ENCODE peak calls at places on chromosomes 7 and 10, in ten cellular contexts. N is uterus, T is sigmoid colon, G is A549, F is breast epithelium, P is ovary, L is right lobe of liver, X is vagina, Y is HCT116, D is gastrocnemius medialis. Z is an unnamed sample.

GRCh38 chr10:33743429-33743857 is 409.0 kb upstream of the NRP1 start:
- DNase-seq in L (no peak), D (no peak), P (no peak), Y (no peak), F (no peak), N (no peak), X (no peak), G (no peak), T (no peak), Z (no peak)

GRCh38 chr10:15361131-15361530 is 10.0 kb downstream of the FAM171A1 start:
- DNase-seq in X (no peak), L (no peak), F (no peak), Y (no peak), N (no peak), G (no peak), P (no peak), T (no peak), D (no peak), Z (no peak)

GRCh38 chr10:96794786-96795733 is 37.0 kb upstream of the LCOR start:
- DNase-seq in T (no peak), X (no peak), D (no peak), L (no peak), N (no peak), P (no peak), F (no peak), Y (no peak), G (no peak), Z (no peak)

GRCh38 chr10:133372507-133372906 is 647 bp downstream of the ECHS1 start:
- DNase-seq in T (no peak), F (no peak), N (peak; percentile 31), G (no peak), L (peak; percentile 78), Y (no peak), P (peak; percentile 36), D (no peak), X (no peak), Z (no peak)

GRCh38 chr10:102401735-102402511 is 6.4 kb downstream of the NFKB2 start:
- DNase-seq in N (no peak), D (no peak), X (no peak), P (no peak), G (peak; percentile 77), T (peak; percentile 89), F (no peak), L (no peak), Y (no peak), Z (no peak)

GRCh38 chr7:102253973-102254370 is 32.7 kb upstream of the SH2B2 start:
- DNase-seq in D (no peak), X (no peak), L (no peak), N (no peak), T (no peak), F (no peak), G (no peak), P (no peak), Y (no peak), Z (no peak)

GRCh38 chr7:140479062-140479738 is at the start of gene MKRN1:
- DNase-seq in X (peak; percentile 91), F (peak; percentile 95), D (peak; percentile 92), Y (peak; percentile 92), L (peak; percentile 98), G (peak; percentile 91), N (peak; percentile 85), T (peak; percentile 96), P (peak; percentile 84), Z (peak; percentile 95)

GRCh38 chr10:127012071-127012768 is 107.0 kb downstream of the DOCK1 start:
- DNase-seq in P (no peak), T (no peak), X (peak; percentile 77), D (no peak), F (no peak), Y (no peak), N (no peak), L (no peak), G (no peak), Z (no peak)

GRCh38 chr10:44557596-44558191 is 172.8 kb upstream of the CXCL12 start:
- DNase-seq in Y (no peak), N (no peak), T (no peak), X (no peak), P (no peak), D (no peak), L (no peak), F (peak; percentile 24), G (no peak), Z (no peak)

GRCh38 chr7:47345754-47346377 is 236.0 kb downstream of the TNS3 start:
- DNase-seq in D (no peak), L (no peak), P (no peak), G (no peak), T (no peak), N (no peak), F (peak; percentile 41), X (no peak), Y (no peak), Z (no peak)

GRCh38 chr7:14950013-14950412 is 47.5 kb upstream of the DGKB start:
- DNase-seq in N (no peak), D (no peak), X (no peak), L (no peak), P (no peak), F (no peak), G (no peak), Y (peak; percentile 2), T (no peak), Z (no peak)

GRCh38 chr7:29639887-29640600 is 76.4 kb downstream of the PRR15 start:
- DNase-seq in D (no peak), Y (no peak), F (no peak), P (no peak), L (no peak), G (no peak), T (no peak), X (no peak), N (no peak), Z (no peak)

GRCh38 chr10:15333909-15334649 is 37.0 kb downstream of the FAM171A1 start:
- DNase-seq in X (no peak), G (no peak), P (no peak), F (no peak), N (no peak), L (peak; percentile 59), T (no peak), Y (no peak), D (no peak), Z (no peak)

GRCh38 chr7:105963038-105963667 is at the start of gene CDHR3:
- DNase-seq in T (no peak), L (no peak), G (no peak), N (no peak), D (no peak), P (no peak), X (peak; percentile 78), Y (no peak), F (no peak), Z (no peak)

GRCh38 chr7:99224263-99224947 is 16.5 kb upstream of the KPNA7 start:
- DNase-seq in F (no peak), X (no peak), G (peak; percentile 70), Y (peak; percentile 37), P (no peak), N (no peak), T (no peak), L (no peak), D (peak; percentile 49), Z (peak; percentile 55)

GRCh38 chr10:89668391-89669180 is 23.5 kb upstream of the PANK1 start:
- DNase-seq in Y (no peak), N (no peak), P (no peak), T (no peak), F (no peak), D (no peak), G (no peak), L (no peak), X (no peak), Z (no peak)
- TF ChIP-seq POLR2A in Y (no peak), N (no peak), P (no peak), T (no peak), F (no peak), D (no peak), G (no peak), L (no peak), X (no peak), Z (no peak)

GRCh38 chr10:69179743-69180524 is at the start of gene SUPV3L1:
- DNase-seq in T (peak; percentile 96), G (peak; percentile 96), F (peak; percentile 78), D (peak; percentile 96), X (peak; percentile 95), N (peak; percentile 88), L (peak; percentile 95), Y (peak; percentile 95), P (peak; percentile 91), Z (peak; percentile 98)
- TF ChIP-seq POLR2A in T (peak; percentile 75), G (peak; percentile 59), F (peak; percentile 65), D (peak; percentile 86), X (no peak), N (peak; percentile 40), L (peak; percentile 53), Y (peak; percentile 82), P (peak; percentile 59), Z (peak; percentile 88)

DNA sequence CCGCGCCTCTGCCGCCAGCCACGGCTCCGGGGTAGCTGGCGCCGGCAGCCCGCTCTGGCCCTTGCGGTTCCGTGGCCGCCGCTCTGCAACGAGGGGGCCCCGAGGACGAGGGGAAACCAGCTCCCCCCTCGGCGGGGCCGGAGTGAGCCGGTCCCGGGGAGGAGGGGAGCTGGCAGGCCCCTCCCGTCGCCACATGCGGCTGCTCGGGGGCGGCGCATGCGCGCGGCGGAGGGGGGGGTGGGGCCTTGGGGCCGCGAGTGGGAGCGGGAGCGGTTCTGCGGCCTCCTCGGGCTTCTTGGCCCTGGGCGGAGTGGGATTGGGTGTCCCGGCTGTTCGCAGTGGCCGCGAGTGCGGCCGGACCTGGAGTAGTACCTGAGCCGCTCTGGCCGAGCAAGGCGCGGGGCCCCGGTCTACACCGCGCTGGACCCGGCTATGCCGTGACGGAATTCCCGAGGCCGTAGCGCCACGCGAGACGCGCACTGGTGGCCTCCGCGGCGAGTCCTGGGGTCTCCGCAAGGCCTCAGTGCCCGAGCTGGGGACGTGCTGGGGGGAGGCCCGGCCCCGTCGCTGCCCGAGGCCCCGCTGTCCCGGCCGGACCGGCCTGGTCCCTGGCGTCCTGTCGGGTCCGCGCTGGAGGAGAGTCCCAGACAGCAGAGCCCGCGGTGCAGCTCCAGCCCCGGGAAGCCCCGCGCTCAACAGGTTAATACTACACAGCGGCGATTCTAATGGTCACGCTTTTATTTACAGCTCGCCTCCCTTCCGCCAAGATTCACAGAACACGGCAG is 483 bp upstream of the PAXIP1 start:
- DNase-seq in Y (peak; percentile 35), F (peak; percentile 79), X (no peak), T (peak; percentile 90), P (peak; percentile 76), D (peak; percentile 79), N (peak; percentile 72), G (peak; percentile 85), L (peak; percentile 82), Z (peak; percentile 93)
- TF ChIP-seq POLR2A in Y (peak; percentile 59), F (peak; percentile 71), X (no peak), T (peak; percentile 50), P (peak; percentile 65), D (peak; percentile 86), N (peak; percentile 53), G (peak; percentile 73), L (peak; percentile 75), Z (peak; percentile 81)

DNA sequence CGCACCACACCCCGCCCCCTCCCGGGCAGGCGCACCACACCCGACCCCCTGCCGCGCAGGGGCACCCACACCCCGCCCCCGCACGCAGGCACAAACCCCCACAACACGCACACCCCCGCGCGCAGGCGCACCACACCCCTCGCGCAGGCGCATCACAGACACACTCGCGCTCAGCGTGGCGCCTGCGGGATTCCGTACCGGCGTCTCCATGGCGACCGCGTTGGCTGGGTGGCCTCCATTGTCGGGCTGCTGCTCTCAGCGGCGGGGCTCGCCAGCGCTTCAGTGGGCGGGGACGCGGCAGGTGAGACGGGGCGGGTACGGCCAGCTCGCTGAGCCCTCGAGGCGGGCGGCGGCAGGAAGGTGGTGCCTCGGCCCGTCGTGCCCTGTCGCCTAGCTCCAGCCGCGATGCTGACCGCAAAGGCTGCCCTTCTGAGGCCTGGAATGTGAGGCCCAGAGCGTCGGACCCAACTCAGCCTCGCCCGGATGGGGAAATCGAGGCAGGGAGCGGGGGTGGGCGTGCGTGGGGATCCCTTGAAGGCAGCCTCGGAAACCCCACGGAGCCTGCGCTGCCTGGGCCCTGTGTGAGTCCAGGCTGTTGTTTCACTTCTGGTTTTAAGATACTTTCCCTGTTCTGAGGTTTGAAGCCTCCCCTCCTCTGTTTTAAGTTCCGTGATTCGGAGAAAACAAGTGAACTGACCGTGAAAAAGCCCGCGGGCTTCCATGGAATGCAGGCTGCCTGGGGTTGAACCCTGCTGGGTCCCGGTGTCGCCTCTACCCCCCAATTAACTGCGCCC is at the start of gene LRRC27:
- DNase-seq in X (peak; percentile 98), T (peak; percentile 99), N (peak; percentile 100), L (peak; percentile 99), G (peak; percentile 99), P (peak; percentile 99), F (peak; percentile 99), D (peak; percentile 98), Y (peak; percentile 80), Z (peak; percentile 98)
- TF ChIP-seq POLR2A in X (no peak), T (no peak), N (no peak), L (peak; percentile 24), G (peak; percentile 83), P (no peak), F (no peak), D (no peak), Y (no peak), Z (no peak)

Z was measured in erythroblast.